ENCODE peak calls at places on chromosomes 7 and 10, in nine cellular contexts. I is endodermal cell, J is A549, N is GM23338, U is gastrocnemius medialis, O is transverse colon, G is tibial nerve, B is heart right ventricle, Y is lower lobe of right lung. Z is an unnamed sample.

GRCh38 chr10:48306265-48306869 is at the start of gene MAPK8:
- DNase-seq in Y (peak), O (peak), G (peak), U (peak), B (peak), I (peak), J (peak), N (peak), Z (peak)

GRCh38 chr10:4825868-4826787 is at the start of gene AKR1E2:
- DNase-seq in B (peak), O (peak), U (peak), J (peak), Y (peak), I (peak), N (peak), G (peak), Z (no peak)

GRCh38 chr10:11757452-11757819 is 15.3 kb downstream of the ECHDC3 start:
- DNase-seq in G (peak), N (no peak), O (no peak), J (no peak), Y (no peak), I (no peak), B (peak), U (peak), Z (peak)

GRCh38 chr7:30923774-30924413 is 12.2 kb downstream of the AQP1 start:
- DNase-seq in N (no peak), O (peak), U (peak), I (peak), Y (peak), G (peak), B (peak), J (no peak), Z (peak)

GRCh38 chr7:100803398-100804161 is 23.7 kb downstream of the EPHB4 start:
- DNase-seq in J (peak), B (peak), N (peak), G (peak), O (peak), Y (peak), U (peak), I (peak), Z (peak)

GRCh38 chr10:82529064-82529463 is 654.1 kb downstream of the NRG3 start:
- DNase-seq in J (no peak), O (no peak), G (no peak), U (no peak), Y (no peak), N (no peak), I (no peak), B (no peak), Z (no peak)

GRCh38 chr10:58280982-58281752 is 12.2 kb downstream of the CISD1 start:
- DNase-seq in O (no peak), Y (no peak), G (no peak), B (no peak), U (no peak), I (no peak), N (no peak), J (no peak), Z (no peak)

GRCh38 chr7:4707134-4707651 is 25.1 kb downstream of the FOXK1 start:
- DNase-seq in Y (no peak), N (peak), U (no peak), G (no peak), B (no peak), J (no peak), O (no peak), I (peak), Z (no peak)

GRCh38 chr7:157684157-157684595 is 347.4 kb downstream of the DNAJB6 start:
- DNase-seq in J (no peak), O (no peak), B (no peak), U (no peak), Y (no peak), N (peak), I (peak), G (no peak), Z (no peak)

GRCh38 chr10:123651421-123652047 is 14.6 kb upstream of the GPR26 start:
- DNase-seq in Y (no peak), N (no peak), I (peak), J (no peak), O (no peak), G (no peak), B (no peak), U (no peak), Z (no peak)

GRCh38 chr10:126240483-126240882 is 147.8 kb downstream of the ADAM12 start:
- DNase-seq in N (no peak), Y (no peak), B (no peak), G (no peak), O (no peak), J (no peak), U (no peak), I (peak), Z (no peak)

GRCh38 chr10:72009430-72010081 is 45.4 kb downstream of the CHST3 start:
- DNase-seq in B (peak), U (peak), O (peak), J (no peak), I (peak), N (peak), Y (peak), G (peak), Z (no peak)

GRCh38 chr10:75723319-75723965 is 292.0 kb downstream of the LRMDA start:
- DNase-seq in J (no peak), U (no peak), I (no peak), B (no peak), Y (no peak), O (no peak), G (no peak), N (no peak), Z (no peak)

GRCh38 chr10:120011359-120012132 is 119.0 kb downstream of the SEC23IP start:
- DNase-seq in J (no peak), U (no peak), Y (no peak), N (peak), B (no peak), O (peak), I (peak), G (no peak), Z (peak)

GRCh38 chr7:87218941-87219544 is 489 bp downstream of the TMEM243 start:
- DNase-seq in Y (peak), O (peak), B (peak), J (peak), G (peak), U (peak), I (peak), N (peak), Z (no peak)

GRCh38 chr10:80459047-80459865 is 5.1 kb downstream of the TSPAN14 start:
- DNase-seq in Y (peak), N (peak), O (peak), B (peak), J (no peak), G (peak), I (peak), U (peak), Z (peak)

GRCh38 chr7:105791926-105792325 is 84.5 kb downstream of the ATXN7L1 start:
- DNase-seq in U (no peak), Y (no peak), O (no peak), I (no peak), N (peak), J (no peak), B (no peak), G (no peak), Z (peak)

GRCh38 chr7:12930534-12930933 is 243.1 kb downstream of the ARL4A start:
- DNase-seq in I (no peak), U (no peak), J (no peak), N (no peak), O (no peak), B (no peak), Y (no peak), G (no peak), Z (no peak)

GRCh38 chr10:93357680-93358079 is 124.5 kb downstream of the MYOF start:
- DNase-seq in Y (no peak), J (peak), B (no peak), I (peak), O (no peak), U (no peak), G (no peak), N (peak), Z (peak)

GRCh38 chr7:129271500-129272355 is 46.9 kb downstream of the AHCYL2 start:
- DNase-seq in U (no peak), N (peak), I (peak), B (no peak), O (peak), G (peak), Y (no peak), J (peak), Z (peak)

GRCh38 chr10:123556736-123557135 is 109.4 kb upstream of the GPR26 start:
- DNase-seq in G (no peak), O (no peak), I (peak), N (no peak), Y (no peak), J (no peak), U (no peak), B (no peak), Z (no peak)

GRCh38 chr10:76667307-76668012 is 970.1 kb downstream of the KCNMA1 start:
- DNase-seq in B (no peak), J (no peak), U (no peak), N (no peak), Y (no peak), O (no peak), I (no peak), G (no peak), Z (no peak)

GRCh38 chr7:115838829-115839228 is 191.7 kb downstream of the TFEC start:
- DNase-seq in Y (no peak), U (no peak), I (no peak), G (no peak), J (no peak), B (no peak), O (no peak), N (no peak), Z (no peak)

GRCh38 chr10:43237631-43238446 is 29.0 kb downstream of the RASGEF1A start:
- DNase-seq in I (peak), G (no peak), U (no peak), B (no peak), N (no peak), Y (peak), J (no peak), O (peak), Z (peak)

GRCh38 chr7:95922191-95922590 is 149.8 kb downstream of the DYNC1I1 start:
- DNase-seq in G (no peak), U (no peak), N (no peak), B (no peak), Y (no peak), J (no peak), I (no peak), O (no peak), Z (no peak)

GRCh38 chr10:28674782-28675181 is 2.5 kb upstream of the BAMBI start:
- DNase-seq in N (no peak), B (no peak), J (no peak), I (peak), O (no peak), G (no peak), Y (no peak), U (no peak), Z (peak)

GRCh38 chr10:76916536-76916935 is 721.1 kb downstream of the KCNMA1 start:
- DNase-seq in O (no peak), J (no peak), G (no peak), B (no peak), N (no peak), I (no peak), Y (no peak), U (no peak), Z (no peak)

GRCh38 chr7:15751191-15751701 is 64.8 kb upstream of the MEOX2 start:
- DNase-seq in J (no peak), Y (no peak), N (no peak), G (no peak), O (no peak), I (no peak), U (no peak), B (no peak), Z (no peak)

GRCh38 chr7:144824360-144824759 is 11.5 kb downstream of the TPK1 start:
- DNase-seq in B (no peak), G (no peak), N (no peak), Y (no peak), J (no peak), O (no peak), U (no peak), I (no peak), Z (no peak)

GRCh38 chr7:114088541-114088940 is 169.7 kb upstream of the PPP1R3A start:
- DNase-seq in J (no peak), O (no peak), N (no peak), U (no peak), Y (no peak), B (no peak), I (no peak), G (no peak), Z (no peak)

GRCh38 chr10:96368971-96369370 is 10.2 kb upstream of the OPALIN start:
- DNase-seq in J (no peak), G (no peak), U (no peak), N (no peak), O (no peak), I (peak), B (no peak), Y (no peak), Z (no peak)

GRCh38 chr10:111139567-111139966 is 62.7 kb downstream of the ADRA2A start:
- DNase-seq in J (no peak), Y (no peak), G (no peak), N (no peak), O (no peak), I (no peak), U (no peak), B (no peak), Z (no peak)

GRCh38 chr10:15369642-15370211 is 1.4 kb downstream of the FAM171A1 start:
- DNase-seq in B (peak), U (no peak), N (peak), G (no peak), J (no peak), I (peak), O (no peak), Y (no peak), Z (peak)
- H3K4me3 ChIP-seq in B (peak), U (peak), N (peak), G (peak), J (peak), I (peak), O (peak), Y (peak), Z (peak)

DNA sequence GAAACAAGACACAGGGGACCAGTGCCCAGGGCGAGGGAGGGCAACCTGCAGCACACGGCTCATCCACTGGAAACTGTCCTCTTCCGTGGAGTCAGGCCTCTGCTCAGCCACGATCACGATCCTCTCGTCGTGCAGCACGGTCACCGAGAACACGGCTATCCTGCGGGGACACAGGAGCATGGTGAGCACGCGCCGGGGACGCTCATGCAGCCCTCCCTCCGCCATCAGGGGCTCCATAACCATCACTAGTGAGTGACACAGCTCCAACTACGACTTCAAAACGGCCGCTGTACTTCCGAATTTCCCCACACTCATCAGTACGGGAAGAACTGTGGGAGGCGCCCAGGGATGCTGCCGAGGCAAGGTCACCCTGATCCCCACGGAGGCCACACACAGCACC is 227.9 kb downstream of the ZMYND11 start:
- DNase-seq in I (no peak), O (no peak), U (no peak), B (no peak), G (no peak), Y (no peak), N (no peak), J (no peak), Z (no peak)
- TF ChIP-seq CTCF in I (no peak), O (no peak), U (no peak), B (no peak), G (no peak), Y (no peak), N (no peak), J (no peak), Z (no peak)

DNA sequence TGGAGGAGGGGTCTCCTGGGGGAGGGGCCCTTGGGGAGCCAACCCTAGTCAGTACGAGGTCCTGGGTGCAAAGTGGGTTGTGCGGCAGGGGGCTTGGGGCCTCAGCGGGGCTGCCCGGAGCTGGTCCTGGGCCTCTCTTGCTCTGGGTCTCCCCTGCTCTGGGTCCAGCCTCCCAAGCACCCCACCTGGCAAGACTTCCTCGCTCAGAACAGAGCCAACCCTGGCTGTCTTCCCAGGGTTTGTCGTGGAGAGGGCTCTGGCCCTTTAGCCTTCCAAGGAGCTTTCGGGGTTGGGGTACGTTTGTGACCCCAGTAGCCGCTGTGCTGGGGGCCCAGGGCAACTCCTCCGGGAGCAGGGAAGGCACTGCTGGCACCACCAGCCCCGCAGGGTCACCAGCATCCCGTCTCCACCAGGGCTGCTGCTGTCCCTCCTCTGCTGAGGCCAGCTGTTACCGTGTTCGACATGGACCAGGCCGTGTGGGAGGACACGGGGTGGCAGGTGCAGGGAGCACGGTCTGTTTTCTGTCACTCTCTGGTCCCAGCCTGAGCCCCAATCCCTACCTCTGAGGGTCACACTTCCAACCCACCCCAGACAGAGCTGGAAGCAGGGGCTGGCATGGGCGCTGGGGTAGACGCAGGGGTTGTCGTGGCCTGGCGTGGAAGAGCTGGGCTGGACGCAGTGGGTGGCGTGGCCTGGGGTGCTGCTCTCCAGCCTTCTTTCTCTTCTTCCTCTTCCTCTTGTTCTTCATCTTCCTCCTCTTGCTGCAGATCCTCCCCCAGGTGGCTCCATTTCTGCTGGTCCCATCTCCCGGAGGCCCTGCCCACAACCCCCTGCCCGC is 22.9 kb downstream of the PWWP2B start:
- DNase-seq in I (peak), G (no peak), B (peak), U (no peak), Y (no peak), N (no peak), J (no peak), O (no peak), Z (no peak)
- H3K27ac ChIP-seq in I (no peak), G (peak), B (no peak), U (peak), Y (peak), N (no peak), J (peak), O (peak), Z (peak)

DNA sequence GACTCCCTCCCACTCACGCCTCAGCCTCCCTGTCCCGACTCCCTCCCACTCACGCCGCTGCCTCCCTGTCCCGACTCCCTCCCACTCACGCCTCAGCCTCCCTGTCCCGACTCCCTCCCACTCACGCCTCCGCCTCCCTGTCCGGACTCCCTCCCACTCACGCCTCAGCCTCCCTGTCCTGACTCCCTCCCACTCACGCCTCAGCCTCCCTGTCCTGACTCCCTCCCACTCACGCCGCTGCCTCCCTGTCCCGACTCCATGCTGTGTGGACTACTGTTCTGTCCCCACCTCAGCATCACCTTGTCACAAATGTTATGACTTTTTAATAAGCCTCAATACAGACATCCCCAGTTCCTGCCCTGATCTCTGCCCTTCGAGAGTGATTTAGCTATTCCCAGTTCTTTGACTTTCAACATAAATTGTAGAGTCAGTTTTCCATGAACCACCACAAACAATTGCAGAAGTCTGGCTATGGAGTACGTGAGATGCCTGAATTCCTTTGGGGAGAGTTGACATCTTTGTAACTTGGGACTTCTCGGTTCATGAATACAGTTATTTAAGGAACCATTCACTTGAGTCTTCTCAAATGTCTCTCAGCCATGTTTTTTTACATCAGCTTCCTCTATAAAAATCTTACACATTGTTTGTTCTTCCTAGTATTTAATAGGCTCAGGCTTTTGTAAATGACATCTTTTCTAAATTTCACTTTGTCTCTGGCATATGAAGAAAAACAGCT is 71.9 kb downstream of the FOXL3 start:
- DNase-seq in J (no peak), Y (peak), U (no peak), B (no peak), N (no peak), I (no peak), O (no peak), G (no peak), Z (no peak)
- H3K4me3 ChIP-seq in J (no peak), Y (peak), U (peak), B (peak), N (no peak), I (no peak), O (peak), G (no peak), Z (no peak)

DNA sequence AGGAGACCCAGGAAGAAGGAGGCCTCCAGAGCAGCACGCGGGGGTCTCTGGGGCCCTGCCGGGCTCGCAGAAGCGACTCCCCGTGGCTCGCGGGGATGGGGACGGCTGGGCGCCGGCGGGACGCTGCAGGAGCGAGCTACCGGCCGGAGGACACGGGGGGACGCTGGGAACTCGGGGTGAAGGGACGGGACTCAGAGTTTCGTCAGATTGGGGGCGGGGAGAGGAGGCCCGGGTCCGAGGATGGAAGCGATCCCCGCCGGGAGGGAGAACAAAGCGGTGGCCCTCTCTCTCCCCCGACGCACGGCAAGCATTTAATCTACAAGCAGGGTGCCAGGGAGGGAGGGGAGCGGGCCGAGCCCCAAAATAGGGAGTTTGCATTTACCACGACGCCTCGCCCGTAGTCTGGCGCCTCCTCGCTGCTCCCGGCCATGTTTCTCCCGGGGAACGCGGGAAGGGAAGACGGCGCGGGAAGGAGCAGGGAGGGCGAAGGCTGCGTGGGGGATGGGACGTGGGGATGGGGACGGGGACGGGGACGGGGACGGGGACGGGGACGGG is at the start of gene PRTFDC1:
- DNase-seq in N (peak), U (no peak), Y (peak), I (peak), G (peak), J (peak), B (peak), O (peak), Z (peak)
- TF ChIP-seq CTCF in N (no peak), U (peak), Y (no peak), I (no peak), G (no peak), J (no peak), B (no peak), O (no peak), Z (no peak)

GRCh38 chr10:68435803-68436202 is 28.7 kb upstream of the RUFY2 start:
- DNase-seq in J (no peak), N (no peak), B (no peak), U (no peak), Y (no peak), G (no peak), I (no peak), O (no peak), Z (no peak)
- H3K27ac ChIP-seq in J (no peak), N (peak), B (no peak), U (no peak), Y (no peak), G (no peak), I (no peak), O (no peak), Z (no peak)

GRCh38 chr10:89887406-89887805 is 186.0 kb downstream of the KIF20B start:
- DNase-seq in B (no peak), I (no peak), J (no peak), G (no peak), O (no peak), Y (no peak), N (no peak), U (no peak), Z (no peak)
- H3K4me3 ChIP-seq in B (no peak), I (no peak), J (no peak), G (no peak), O (no peak), Y (no peak), N (no peak), U (no peak), Z (no peak)

Z was measured in WERI-Rb-1.